ENCODE peak calls at places on chromosomes 6 and 20, in four cellular contexts. Q is testis, E is body of pancreas, G is GM12891. T is an unnamed sample.

GRCh38 chr6:160733045-160733646 is 31.1 kb downstream of the PLG start:
- DNase-seq in G (no peak), E (peak), Q (peak), T (peak)

GRCh38 chr6:157631838-157632237 is 191.2 kb upstream of the SNX9 start:
- DNase-seq in E (no peak), G (no peak), Q (no peak), T (no peak)

GRCh38 chr6:91099501-91099900 is 512.6 kb upstream of the MAP3K7 start:
- DNase-seq in Q (no peak), E (no peak), G (no peak), T (no peak)

GRCh38 chr20:24950128-24950835 is 1.2 kb downstream of the CST7 start:
- DNase-seq in Q (no peak), G (no peak), E (no peak), T (no peak)

GRCh38 chr6:105596284-105596755 is 193.4 kb upstream of the PREP start:
- DNase-seq in Q (no peak), E (no peak), G (no peak), T (no peak)

GRCh38 chr20:24277196-24277595 is 192.2 kb upstream of the SYNDIG1 start:
- DNase-seq in E (no peak), Q (no peak), G (no peak), T (no peak)

GRCh38 chr6:14743465-14744211 is 502.2 kb upstream of the JARID2 start:
- DNase-seq in Q (no peak), E (no peak), G (no peak), T (peak)

GRCh38 chr6:13761361-13762036 is 49.9 kb upstream of the RANBP9 start:
- DNase-seq in Q (no peak), G (no peak), E (no peak), T (no peak)

GRCh38 chr6:148530976-148531375 is 188.3 kb downstream of the SASH1 start:
- DNase-seq in G (no peak), E (no peak), Q (no peak), T (no peak)

GRCh38 chr6:12601881-12602280 is 114.7 kb upstream of the PHACTR1 start:
- DNase-seq in E (no peak), Q (no peak), G (no peak), T (no peak)

GRCh38 chr6:6661191-6661590 is 72.7 kb downstream of the LY86 start:
- DNase-seq in E (no peak), Q (no peak), G (no peak), T (peak)

GRCh38 chr20:58141496-58141895 is 87.0 kb downstream of the ANKRD60 start:
- DNase-seq in Q (no peak), G (no peak), E (no peak), T (no peak)

GRCh38 chr20:37327748-37328147 is 18.2 kb upstream of the SRC start:
- DNase-seq in G (no peak), E (peak), Q (peak), T (no peak)

GRCh38 chr20:1489764-1490436 is 1.3 kb downstream of the SIRPB2 start:
- DNase-seq in Q (peak), G (no peak), E (no peak), T (no peak)

GRCh38 chr20:3461911-3462677 is 8.7 kb upstream of the ATRN start:
- DNase-seq in G (no peak), E (peak), Q (no peak), T (no peak)

GRCh38 chr6:139693735-139694134 is 319.3 kb upstream of the CITED2 start:
- DNase-seq in G (no peak), Q (no peak), E (no peak), T (no peak)

GRCh38 chr6:102417368-102417767 is 1023.9 kb downstream of the GRIK2 start:
- DNase-seq in Q (no peak), G (no peak), E (no peak), T (no peak)

GRCh38 chr6:105401247-105402089 is 1.4 kb downstream of the PREP start:
- DNase-seq in G (no peak), Q (no peak), E (no peak), T (no peak)

GRCh38 chr6:28553986-28554881 is 28.6 kb downstream of the GPX5 start:
- DNase-seq in Q (peak), G (no peak), E (no peak), T (peak)

GRCh38 chr20:23243791-23244190 is 106.8 kb upstream of the NXT1 start:
- DNase-seq in Q (peak), G (no peak), E (no peak), T (no peak)

GRCh38 chr20:34639755-34640222 is 37.1 kb downstream of the PIGU start:
- DNase-seq in E (peak), G (no peak), Q (no peak), T (no peak)

GRCh38 chr6:77561768-77562314 is 91.0 kb upstream of the MEI4 start:
- DNase-seq in Q (no peak), G (no peak), E (no peak), T (no peak)

GRCh38 chr20:39076958-39077357 is 114.8 kb downstream of the DHX35 start:
- DNase-seq in E (no peak), Q (no peak), G (no peak), T (no peak)

GRCh38 chr6:157054531-157054979 is 268.8 kb downstream of the TMEM242 start:
- DNase-seq in G (no peak), Q (no peak), E (no peak), T (no peak)

GRCh38 chr20:1150218-1150617 is 31.8 kb downstream of the PSMF1 start:
- DNase-seq in Q (no peak), G (no peak), E (no peak), T (peak)

GRCh38 chr6:81491486-81492101 is 260.9 kb downstream of the TENT5A start:
- DNase-seq in G (no peak), E (no peak), Q (no peak), T (no peak)

GRCh38 chr6:143555582-143555981 is 44.1 kb upstream of the FUCA2 start:
- DNase-seq in G (no peak), E (no peak), Q (no peak), T (no peak)

GRCh38 chr6:119915971-119916370 is 566.4 kb upstream of the MAN1A1 start:
- DNase-seq in Q (no peak), G (no peak), E (no peak), T (no peak)

GRCh38 chr6:105364243-105364642 is 38.6 kb downstream of the PREP start:
- DNase-seq in E (no peak), G (no peak), Q (peak), T (no peak)

GRCh38 chr20:31923388-31924271 is 28.2 kb downstream of the PDRG1 start:
- DNase-seq in G (peak), Q (no peak), E (no peak), T (no peak)

GRCh38 chr6:130882370-130882769 is 55.2 kb downstream of the SMLR1 start:
- DNase-seq in G (no peak), E (no peak), Q (no peak), T (no peak)

GRCh38 chr6:30130887-30131862 is 4.8 kb upstream of the TRIM40 start:
- DNase-seq in Q (peak), E (peak), G (peak), T (peak)

GRCh38 chr6:32867022-32867477 is 13.1 kb downstream of the PSMB9 start:
- DNase-seq in Q (no peak), G (no peak), E (no peak), T (no peak)

GRCh38 chr6:109456710-109457595 is 1.4 kb upstream of the MICAL1 start:
- DNase-seq in G (no peak), E (peak), Q (peak), T (no peak)

GRCh38 chr6:47634210-47635047 is 64.0 kb upstream of the ADGRF4 start:
- DNase-seq in G (no peak), E (no peak), Q (no peak), T (no peak)

GRCh38 chr20:39829255-39829654 is 859.8 kb downstream of the MAFB start:
- DNase-seq in G (no peak), Q (no peak), E (no peak), T (no peak)

GRCh38 chr6:40160826-40161225 is 226.6 kb upstream of the MOCS1 start:
- DNase-seq in G (no peak), Q (no peak), E (no peak), T (peak)

GRCh38 chr20:6792789-6793188 is 25.3 kb downstream of the BMP2 start:
- DNase-seq in G (no peak), Q (no peak), E (no peak), T (no peak)

GRCh38 chr6:32439708-32440214 is at the start of gene HLA-DRA:
- DNase-seq in E (no peak), Q (no peak), G (no peak), T (peak)

GRCh38 chr6:34246563-34247391 is 2.0 kb downstream of the SMIM29 start:
- DNase-seq in Q (no peak), G (no peak), E (no peak), T (peak)
- TF ChIP-seq POLR2A in Q (no peak), G (peak), E (no peak), T (peak)

DNA sequence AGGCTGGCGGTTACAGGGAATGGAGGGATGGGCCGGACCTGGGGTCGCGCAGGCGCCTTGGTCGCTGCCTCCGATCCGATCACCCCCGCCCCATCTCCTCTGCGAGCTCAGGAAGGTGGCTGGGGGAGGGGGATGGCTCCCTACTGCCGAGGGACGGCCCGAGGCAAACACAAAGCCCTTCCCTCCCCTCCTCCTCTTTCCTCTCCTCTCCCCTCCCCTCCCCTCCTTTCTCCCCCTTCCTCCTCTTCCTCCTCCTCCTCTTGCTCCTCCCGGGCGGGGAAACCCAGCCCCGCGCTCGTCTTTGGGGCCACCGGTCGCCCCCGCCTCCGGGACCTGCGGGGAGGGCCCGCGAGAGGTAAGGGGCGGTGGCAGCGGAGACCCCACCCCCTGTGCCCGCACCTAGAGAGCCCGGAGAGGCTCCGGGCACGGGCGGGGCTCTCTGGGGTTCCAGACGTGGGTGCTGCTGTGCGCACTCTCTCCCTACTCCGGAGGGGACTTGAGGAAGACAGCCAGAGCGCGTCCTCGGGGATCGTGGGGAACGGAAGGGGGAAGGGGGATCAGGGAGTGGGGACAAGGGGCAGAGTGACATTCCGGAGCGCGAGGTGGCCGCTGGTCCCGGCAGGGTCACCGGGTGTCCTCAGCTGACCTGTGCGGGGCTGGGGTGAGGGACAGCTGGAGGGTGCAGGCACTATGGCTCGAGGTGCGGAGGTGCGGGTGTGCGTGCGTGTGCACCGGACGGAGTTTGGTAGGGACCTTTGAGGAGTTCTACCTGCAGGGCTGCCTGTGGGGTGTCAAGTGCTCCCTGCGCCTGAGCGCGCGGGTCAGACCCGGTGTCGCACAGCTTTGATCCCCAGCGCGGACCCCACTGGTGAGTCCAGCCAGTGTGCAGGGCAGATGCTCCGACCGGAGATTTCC is at the start of gene RIN2:
- DNase-seq in Q (peak), E (peak), G (no peak), T (peak)
- TF ChIP-seq POLR2A in Q (no peak), E (peak), G (no peak), T (no peak)

DNA sequence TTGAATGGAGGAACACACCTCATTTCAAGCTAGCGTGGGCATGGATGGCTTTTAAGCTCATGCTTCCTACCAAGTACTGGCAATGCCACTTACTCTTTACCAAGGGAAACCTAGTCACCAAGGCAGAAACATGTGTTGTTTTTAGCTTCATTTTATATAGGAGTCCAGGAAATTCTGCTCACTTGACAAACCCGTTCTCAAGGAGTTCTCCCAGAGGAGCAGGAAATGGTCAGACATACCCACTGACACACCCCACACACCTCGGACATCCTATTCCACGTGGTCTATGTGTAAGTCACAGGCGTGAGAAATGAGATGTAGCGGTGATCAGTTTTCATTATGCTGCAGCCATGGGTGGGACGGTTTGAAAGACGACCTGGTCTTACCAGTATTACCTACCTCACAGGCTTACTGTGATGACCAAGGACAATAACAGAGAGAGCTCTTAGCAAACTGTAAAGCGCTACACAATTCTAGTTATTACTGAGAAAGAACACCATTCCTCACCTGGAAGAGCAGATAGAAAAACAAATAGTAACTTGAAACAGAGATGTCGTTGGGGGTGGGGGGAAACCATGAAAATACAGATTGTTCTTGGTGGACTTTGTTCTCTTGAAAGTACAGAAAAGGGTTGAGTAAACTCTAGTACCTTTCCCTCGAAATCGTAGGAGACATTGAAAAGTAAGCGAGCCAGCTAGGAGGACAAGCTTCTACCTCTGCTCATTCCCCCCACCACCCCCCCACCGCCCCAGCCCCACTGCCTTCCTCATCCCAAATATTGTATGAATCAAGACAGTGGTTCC is 1.7 kb downstream of the CNKSR3 start:
- DNase-seq in Q (peak), E (no peak), G (no peak), T (peak)
- TF ChIP-seq POLR2A in Q (no peak), E (peak), G (no peak), T (no peak)

GRCh38 chr6:34284563-34285545 is 36.0 kb upstream of the SMIM29 start:
- DNase-seq in E (peak), Q (no peak), G (no peak), T (peak)
- TF ChIP-seq POLR2A in E (no peak), Q (no peak), G (no peak), T (no peak)

GRCh38 chr20:56628015-56628872 is 862 bp upstream of the TFAP2C start:
- DNase-seq in Q (peak), E (no peak), G (no peak), T (peak)

GRCh38 chr20:56627122-56628014 is 1.7 kb upstream of the TFAP2C start:
- DNase-seq in G (no peak), E (no peak), Q (no peak), T (no peak)

GRCh38 chr20:56630086-56630493 is 984 bp downstream of the TFAP2C start:
- DNase-seq in G (peak), Q (peak), E (peak), T (peak)

GRCh38 chr20:56629464-56630085 is 469 bp downstream of the TFAP2C start:
- DNase-seq in Q (no peak), G (no peak), E (no peak), T (no peak)

DNA sequence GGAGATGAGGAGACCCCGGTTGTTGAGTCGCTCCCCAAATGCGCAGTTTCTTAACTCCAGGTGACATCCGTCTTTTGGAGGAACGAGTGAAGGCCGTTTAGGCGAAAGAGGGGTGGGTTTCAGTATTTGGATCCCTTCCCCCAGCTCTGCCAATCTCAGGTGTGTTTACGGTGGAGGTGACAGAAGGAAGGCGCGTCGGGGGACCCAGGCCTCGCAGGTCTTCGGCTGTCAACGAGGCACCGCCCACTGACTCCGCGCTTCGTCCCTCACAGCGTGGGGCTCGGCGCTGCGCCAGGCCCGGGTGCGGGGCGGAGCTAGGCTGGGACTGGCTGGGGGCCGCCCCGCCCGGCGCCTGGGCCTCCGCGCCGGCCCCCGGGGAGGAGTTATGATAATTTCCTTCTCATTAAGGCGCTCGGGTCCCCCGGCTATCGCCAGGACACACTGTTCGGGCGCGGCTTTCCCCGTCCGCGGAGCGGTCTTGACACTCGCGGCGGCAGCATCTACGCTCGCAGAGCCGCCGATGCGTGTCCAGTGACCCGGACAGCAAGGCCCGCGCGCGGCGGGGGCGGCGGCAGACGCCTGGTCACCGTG is at the start of gene TFAP2C:
- DNase-seq in G (peak), E (peak), Q (peak), T (peak)
- TF ChIP-seq POLR2A in G (no peak), E (peak), Q (no peak), T (no peak)

GRCh38 chr6:36442671-36443497 is at the start of the genes KCTD20 and PXT1:
- DNase-seq in Q (peak), E (peak), G (peak), T (peak)
- TF ChIP-seq POLR2A in Q (no peak), E (peak), G (peak), T (peak)

DNA sequence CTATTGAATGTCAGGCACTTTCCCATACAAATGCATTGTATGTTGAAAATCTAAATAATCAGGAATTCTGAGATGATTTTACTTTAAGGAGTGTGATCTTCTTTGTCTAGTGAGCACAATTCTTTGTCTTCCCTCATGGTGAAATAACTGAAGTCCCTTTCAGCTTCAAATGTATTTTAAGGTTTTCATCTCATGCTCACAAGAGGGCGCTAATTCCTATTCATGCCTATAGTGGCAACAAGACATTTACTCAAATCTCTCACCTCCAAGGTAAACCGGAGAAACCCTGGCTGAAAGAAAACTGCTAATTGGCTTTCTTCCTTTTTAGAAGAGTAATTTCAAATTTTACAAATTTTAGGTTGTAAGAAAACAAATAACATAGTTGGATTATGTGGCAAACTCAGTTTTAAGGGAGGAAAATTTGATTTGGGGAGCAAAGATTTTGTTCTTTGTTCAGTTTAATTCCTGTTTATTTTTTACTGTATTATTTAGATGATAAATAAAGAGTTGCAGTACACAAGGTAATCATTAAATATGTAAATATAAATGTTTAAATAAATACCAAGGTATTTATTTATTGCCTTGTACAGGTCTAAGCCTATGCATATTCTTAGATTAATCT is 69.1 kb downstream of the SLC35F1 start:
- DNase-seq in Q (no peak), G (no peak), E (no peak), T (peak)
- TF ChIP-seq POLR2A in Q (no peak), G (no peak), E (no peak), T (no peak)

DNA sequence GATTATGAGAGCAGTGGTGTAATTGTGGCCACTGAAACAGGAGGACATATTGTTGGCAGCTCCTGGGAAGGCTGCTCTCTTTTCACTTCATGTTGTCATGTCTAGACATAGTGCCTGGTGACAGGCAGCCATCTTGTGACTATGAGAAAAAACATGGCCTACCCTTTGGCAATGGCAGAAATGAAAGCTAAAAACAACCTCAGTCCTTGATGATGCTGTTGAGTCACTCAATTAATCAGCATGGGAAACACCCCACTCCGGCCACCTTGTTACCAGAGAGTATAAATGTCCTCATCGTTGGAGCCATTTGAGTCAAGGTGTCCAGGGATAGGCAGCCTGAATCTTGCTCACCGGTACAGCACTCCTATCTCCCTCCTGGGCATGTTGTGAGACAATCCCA is 31.2 kb upstream of the HMGA1 start:
- DNase-seq in E (no peak), Q (no peak), G (no peak), T (no peak)
- TF ChIP-seq POLR2A in E (no peak), Q (no peak), G (no peak), T (no peak)

DNA sequence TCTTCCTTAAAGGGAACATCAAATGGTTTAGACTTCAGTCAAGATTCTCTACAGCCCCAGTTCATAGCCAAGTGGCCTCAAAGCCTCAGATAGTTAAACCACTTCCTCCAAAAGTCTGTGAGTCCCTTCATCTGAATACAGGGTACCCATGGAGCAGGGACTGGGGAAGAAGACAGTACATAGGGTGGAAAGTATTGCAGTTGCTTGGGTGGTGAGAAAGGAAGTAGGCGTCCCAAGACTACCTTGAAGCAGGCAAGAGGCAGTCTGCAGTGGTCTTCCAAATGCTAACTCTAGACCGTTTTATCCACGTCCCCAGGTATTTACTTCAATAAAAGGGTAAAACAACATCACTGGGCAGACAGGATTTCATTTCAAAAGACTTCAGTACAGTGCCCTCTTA is 2.0 kb downstream of the FYN start:
- DNase-seq in E (no peak), Q (no peak), G (no peak), T (peak)
- TF ChIP-seq POLR2A in E (no peak), Q (no peak), G (no peak), T (no peak)

T was measured in erythroblast.